ENCODE peak calls at places on chromosomes 2 and 18, in six cellular contexts. Q, Z, V, T, I and X are unnamed samples.

GRCh38 chr2:202037086-202037485 is 3.4 kb downstream of the FZD7 start:
- DNase-seq in Q (no peak), Z (peak; percentile 70), V (no peak), T (no peak), I (no peak), X (no peak)

GRCh38 chr2:174717273-174717672 is 47.0 kb downstream of the CHRNA1 start:
- DNase-seq in Q (no peak), Z (no peak), V (no peak), T (no peak), I (no peak), X (no peak)

GRCh38 chr2:8177550-8177949 is 504.3 kb upstream of the ID2 start:
- DNase-seq in Q (no peak), Z (no peak), V (no peak), T (no peak), I (no peak), X (no peak)

GRCh38 chr2:164896226-164896625 is 54.6 kb upstream of the COBLL1 start:
- DNase-seq in Q (no peak), Z (peak; percentile 78), V (no peak), T (no peak), I (no peak), X (no peak)

GRCh38 chr2:242022550-242023290 is 153.2 kb downstream of the RTP5 start:
- DNase-seq in Q (no peak), Z (no peak), V (no peak), T (no peak), I (no peak), X (no peak)

GRCh38 chr2:106142683-106143082 is 51.4 kb downstream of the UXS1 start:
- DNase-seq in Q (no peak), Z (no peak), V (no peak), T (no peak), I (no peak), X (no peak)

GRCh38 chr2:128390991-128391630 is 72.4 kb upstream of the HS6ST1 start:
- DNase-seq in Q (no peak), Z (no peak), V (no peak), T (no peak), I (peak; percentile 32), X (no peak)

GRCh38 chr2:85843543-85843942 is 45.2 kb downstream of the ST3GAL5 start:
- DNase-seq in Q (no peak), Z (no peak), V (no peak), T (no peak), I (no peak), X (no peak)

GRCh38 chr18:69787825-69788547 is 159.7 kb downstream of the CD226 start:
- DNase-seq in Q (no peak), Z (peak; percentile 56), V (peak; percentile 3), T (no peak), I (no peak), X (no peak)

GRCh38 chr2:37645363-37645762 is 26.1 kb downstream of the CDC42EP3 start:
- DNase-seq in Q (no peak), Z (no peak), V (no peak), T (no peak), I (no peak), X (no peak)

GRCh38 chr2:155169317-155169716 is 470.8 kb downstream of the KCNJ3 start:
- DNase-seq in Q (no peak), Z (no peak), V (no peak), T (no peak), I (no peak), X (no peak)

GRCh38 chr2:121260370-121261154 is 24.4 kb downstream of the TFCP2L1 start:
- DNase-seq in Q (no peak), Z (no peak), V (no peak), T (no peak), I (peak; percentile 54), X (no peak)

GRCh38 chr2:128317186-128317897 is 1.3 kb downstream of the HS6ST1 start:
- DNase-seq in Q (no peak), Z (no peak), V (no peak), T (no peak), I (peak; percentile 73), X (no peak)

GRCh38 chr2:187541086-187542085 is 12.8 kb downstream of the TFPI start:
- DNase-seq in Q (no peak), Z (peak; percentile 97), V (peak; percentile 52), T (no peak), I (no peak), X (no peak)

GRCh38 chr2:217277646-217278048 is 417.8 kb upstream of the TNP1 start:
- DNase-seq in Q (no peak), Z (peak; percentile 94), V (no peak), T (peak; percentile 75), I (no peak), X (no peak)

GRCh38 chr2:39981877-39982276 is 202.8 kb upstream of the THUMPD2 start:
- DNase-seq in Q (no peak), Z (peak; percentile 42), V (peak; percentile 62), T (no peak), I (no peak), X (no peak)

GRCh38 chr2:216003876-216004275 is 9.5 kb downstream of the MREG start:
- DNase-seq in Q (no peak), Z (no peak), V (no peak), T (no peak), I (no peak), X (no peak)

GRCh38 chr2:71530246-71530986 is 77.1 kb downstream of the DYSF start:
- DNase-seq in Q (peak; percentile 53), Z (peak; percentile 44), V (no peak), T (no peak), I (peak; percentile 34), X (peak; percentile 52)

GRCh38 chr18:76673281-76674005 is 148.9 kb upstream of the ZNF236 start:
- DNase-seq in Q (no peak), Z (no peak), V (no peak), T (no peak), I (no peak), X (no peak)

GRCh38 chr2:216519154-216519762 is 20.6 kb downstream of the RPL37A start:
- DNase-seq in Q (peak; percentile 64), Z (peak; percentile 88), V (peak; percentile 66), T (peak; percentile 50), I (no peak), X (peak; percentile 64)

GRCh38 chr2:112646791-112647720 is 1.3 kb downstream of the SLC20A1 start:
- DNase-seq in Q (no peak), Z (no peak), V (no peak), T (no peak), I (no peak), X (peak; percentile 14)

GRCh38 chr2:231015462-231015861 is 19.5 kb downstream of the SPATA3 start:
- DNase-seq in Q (no peak), Z (no peak), V (no peak), T (no peak), I (no peak), X (peak; percentile 25)

GRCh38 chr18:32770181-32770650 is 2.6 kb downstream of the KLHL14 start:
- DNase-seq in Q (peak; percentile 44), Z (no peak), V (no peak), T (no peak), I (no peak), X (peak; percentile 5)

GRCh38 chr2:88187038-88187676 is 17.0 kb downstream of the THNSL2 start:
- DNase-seq in Q (peak; percentile 81), Z (peak; percentile 36), V (no peak), T (peak; percentile 58), I (no peak), X (peak; percentile 67)

GRCh38 chr2:85324639-85325465 is 2.9 kb downstream of the TGOLN2 start:
- DNase-seq in Q (no peak), Z (peak; percentile 60), V (no peak), T (no peak), I (peak; percentile 22), X (no peak)

GRCh38 chr2:215425021-215425782 is 10.7 kb downstream of the FN1 start:
- DNase-seq in Q (no peak), Z (peak; percentile 41), V (no peak), T (no peak), I (no peak), X (no peak)

GRCh38 chr2:72923833-72924352 is 6.6 kb downstream of the EMX1 start:
- DNase-seq in Q (no peak), Z (no peak), V (no peak), T (no peak), I (no peak), X (no peak)

GRCh38 chr18:59697236-59697932 is at the start of gene CCBE1:
- DNase-seq in Q (peak; percentile 93), Z (peak; percentile 76), V (no peak), T (peak; percentile 53), I (peak; percentile 78), X (peak; percentile 73)

GRCh38 chr18:28109781-28110460 is 67.0 kb downstream of the CDH2 start:
- DNase-seq in Q (no peak), Z (no peak), V (no peak), T (no peak), I (no peak), X (no peak)

GRCh38 chr18:21112140-21112473 is 494 bp upstream of the ROCK1 start:
- DNase-seq in Q (peak; percentile 68), Z (no peak), V (no peak), T (no peak), I (no peak), X (no peak)

GRCh38 chr2:174759381-174760064 is 4.7 kb downstream of the CHRNA1 start:
- DNase-seq in Q (no peak), Z (no peak), V (no peak), T (no peak), I (no peak), X (no peak)

GRCh38 chr2:224749136-224749535 is 33.0 kb upstream of the CCDC195 start:
- DNase-seq in Q (no peak), Z (peak; percentile 2), V (no peak), T (no peak), I (no peak), X (no peak)
- TF ChIP-seq CTCF in Q (no peak), Z (peak; percentile 28), V (peak; percentile 24), T (no peak), I (no peak), X (peak; percentile 19)

GRCh38 chr2:20052229-20052871 is 922 bp upstream of the LAPTM4A start:
- DNase-seq in Q (no peak), Z (peak; percentile 72), V (no peak), T (no peak), I (no peak), X (no peak)

GRCh38 chr2:20050104-20050711 is 1.2 kb downstream of the LAPTM4A start:
- DNase-seq in Q (no peak), Z (peak; percentile 75), V (no peak), T (no peak), I (no peak), X (no peak)

GRCh38 chr2:20050712-20051517 is 513 bp downstream of the LAPTM4A start:
- DNase-seq in Q (peak; percentile 47), Z (peak; percentile 79), V (no peak), T (peak; percentile 59), I (peak; percentile 68), X (peak; percentile 38)

GRCh38 chr2:20052872-20053281 is 1.4 kb upstream of the LAPTM4A start:
- DNase-seq in Q (peak; percentile 37), Z (peak; percentile 90), V (peak; percentile 62), T (peak; percentile 80), I (peak; percentile 82), X (no peak)

GRCh38 chr2:20051518-20052228 is at the start of gene LAPTM4A:
- DNase-seq in Q (peak; percentile 97), Z (peak; percentile 100), V (peak; percentile 100), T (peak; percentile 99), I (peak; percentile 99), X (peak; percentile 94)
- TF ChIP-seq CTCF in Q (no peak), Z (no peak), V (no peak), T (no peak), I (no peak), X (peak; percentile 36)

GRCh38 chr18:50967714-50968661 is at the start of gene ELAC1:
- DNase-seq in Q (peak; percentile 79), Z (peak; percentile 80), V (peak; percentile 53), T (peak; percentile 79), I (peak; percentile 76), X (peak; percentile 59)
- TF ChIP-seq CTCF in Q (no peak), Z (no peak), V (no peak), T (no peak), I (no peak), X (peak; percentile 14)

GRCh38 chr2:207528980-207529329 is 807 bp upstream of the CREB1 start:
- DNase-seq in Q (no peak), Z (peak; percentile 51), V (no peak), T (no peak), I (no peak), X (peak; percentile 21)
- TF ChIP-seq CTCF in Q (no peak), Z (peak; percentile 23), V (peak; percentile 18), T (no peak), I (peak; percentile 4), X (peak; percentile 16)